ENCODE peak calls at places on chromosome 6, in seven cellular contexts. N, X, I, W, F, Y and G are unnamed samples.

GRCh38 chr6:34227656-34228421 is 8.8 kb upstream of the HMGA1 start:
- DNase-seq in F (no peak), Y (no peak), W (no peak), N (no peak), X (no peak), I (no peak), G (no peak)

GRCh38 chr6:150251566-150252186 is 108.8 kb downstream of the PPP1R14C start:
- DNase-seq in I (no peak), F (no peak), N (no peak), X (no peak), W (peak; percentile 37), Y (no peak), G (no peak)

GRCh38 chr6:88661136-88661535 is 302.3 kb downstream of the RNGTT start:
- DNase-seq in F (no peak), W (no peak), X (no peak), Y (no peak), I (no peak), N (no peak), G (no peak)

GRCh38 chr6:79985128-79985527 is 19.3 kb upstream of the TTK start:
- DNase-seq in X (no peak), Y (no peak), F (no peak), N (no peak), I (no peak), W (no peak), G (no peak)

GRCh38 chr6:152380993-152381898 is 255.9 kb downstream of the SYNE1 start:
- DNase-seq in W (peak; percentile 97), N (peak; percentile 41), Y (peak; percentile 54), I (peak; percentile 34), X (no peak), F (peak; percentile 98), G (peak; percentile 62)

GRCh38 chr6:2819115-2819514 is 22.5 kb downstream of the SERPINB1 start:
- DNase-seq in Y (no peak), I (no peak), W (no peak), X (no peak), F (no peak), N (no peak), G (no peak)

GRCh38 chr6:144809120-144809519 is 524.0 kb downstream of the UTRN start:
- DNase-seq in Y (no peak), W (peak; percentile 43), N (peak; percentile 44), F (no peak), I (no peak), X (no peak), G (no peak)

GRCh38 chr6:161359617-161359945 is 85.7 kb upstream of the AGPAT4 start:
- DNase-seq in X (no peak), N (no peak), F (no peak), Y (no peak), W (no peak), I (no peak), G (no peak)

GRCh38 chr6:17984822-17985660 is 2.4 kb downstream of the KIF13A start:
- DNase-seq in F (peak; percentile 40), I (no peak), W (peak; percentile 23), X (no peak), N (no peak), Y (no peak), G (no peak)

GRCh38 chr6:31826793-31827285 is 699 bp upstream of the HSPA1B start:
- DNase-seq in Y (peak; percentile 57), I (peak; percentile 45), X (no peak), W (no peak), F (peak; percentile 91), N (peak; percentile 81), G (peak; percentile 62)

GRCh38 chr6:37125779-37126553 is 44.0 kb upstream of the PIM1 start:
- DNase-seq in W (no peak), I (peak; percentile 72), Y (peak; percentile 94), N (no peak), X (no peak), F (no peak), G (peak; percentile 54)

GRCh38 chr6:37130704-37131103 is 39.2 kb upstream of the PIM1 start:
- DNase-seq in N (no peak), I (no peak), F (no peak), Y (no peak), X (no peak), W (peak; percentile 56), G (no peak)

GRCh38 chr6:37126554-37126906 is 43.4 kb upstream of the PIM1 start:
- DNase-seq in N (no peak), Y (no peak), X (no peak), F (no peak), I (no peak), W (no peak), G (no peak)

GRCh38 chr6:37126961-37127360 is 43.0 kb upstream of the PIM1 start:
- DNase-seq in X (no peak), N (no peak), I (no peak), W (no peak), Y (no peak), F (no peak), G (no peak)

DNA sequence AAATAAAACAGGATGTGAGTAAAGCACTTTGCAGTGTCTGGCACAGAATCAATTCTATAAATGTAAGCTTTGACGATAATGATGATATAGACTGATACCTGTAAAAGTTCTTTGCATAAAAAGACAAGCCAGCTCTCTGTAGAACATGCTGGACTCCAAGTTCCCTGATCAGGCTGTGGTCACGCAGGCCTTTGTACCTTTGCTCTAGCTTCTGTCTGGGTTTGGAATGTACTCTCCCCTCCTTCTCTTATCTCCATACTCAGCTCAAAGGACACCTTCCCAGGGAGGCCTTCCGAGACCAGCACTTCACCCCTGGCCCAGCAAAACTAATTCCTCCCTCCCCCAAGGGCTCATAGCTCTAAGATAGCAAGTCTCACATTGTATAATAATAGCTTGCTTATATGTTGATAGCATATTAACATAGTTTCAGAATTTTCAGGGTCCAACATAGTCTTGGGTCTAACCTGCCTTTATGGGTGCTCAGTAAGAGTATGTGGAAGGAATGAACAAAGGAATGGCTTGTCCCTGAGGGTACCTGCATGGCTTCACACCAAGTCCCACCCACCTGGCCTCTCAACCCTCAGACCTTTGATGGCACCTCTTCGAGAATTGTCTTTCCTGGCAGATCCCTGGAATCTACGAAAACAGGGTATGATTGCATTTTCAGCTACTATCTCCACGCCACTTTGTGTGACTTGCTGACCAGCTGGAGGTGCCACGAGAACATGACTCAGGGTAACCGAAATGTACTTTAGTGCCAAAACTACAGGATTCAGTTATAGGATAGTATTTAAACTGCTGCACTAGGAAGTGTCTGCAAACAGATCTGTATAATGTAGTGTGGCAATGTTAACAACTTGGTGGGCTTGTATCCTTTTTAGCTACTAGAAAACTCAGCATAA is 41.7 kb upstream of the PIM1 start:
- DNase-seq in X (no peak), W (peak; percentile 74), F (peak; percentile 78), N (no peak), I (no peak), Y (no peak), G (no peak)
- TF ChIP-seq CTCF in X (no peak), W (peak; percentile 13), F (no peak), N (no peak), I (no peak), Y (no peak), G (no peak)

GRCh38 chr6:133977983-133978895 is 25.2 kb downstream of the TBPL1 start:
- DNase-seq in N (peak; percentile 44), I (no peak), X (no peak), Y (no peak), W (peak; percentile 86), F (peak; percentile 86), G (no peak)

GRCh38 chr6:133972388-133972787 is 19.4 kb downstream of the TBPL1 start:
- DNase-seq in I (no peak), N (no peak), X (no peak), Y (no peak), F (no peak), W (no peak), G (no peak)

GRCh38 chr6:133969285-133969946 is 16.4 kb downstream of the TBPL1 start:
- DNase-seq in N (no peak), X (no peak), Y (no peak), F (no peak), W (no peak), I (no peak), G (no peak)

GRCh38 chr6:133971861-133972260 is 18.8 kb downstream of the TBPL1 start:
- DNase-seq in F (no peak), W (peak; percentile 36), X (no peak), I (no peak), N (no peak), Y (no peak), G (no peak)

GRCh38 chr6:133973109-133973971 is 20.3 kb downstream of the TBPL1 start:
- DNase-seq in X (no peak), I (no peak), Y (peak; percentile 58), W (peak; percentile 72), N (peak; percentile 42), F (peak; percentile 82), G (no peak)
- TF ChIP-seq CTCF in X (peak; percentile 92), I (peak; percentile 74), Y (peak; percentile 86), W (peak; percentile 80), N (peak; percentile 80), F (peak; percentile 61), G (peak; percentile 86)

GRCh38 chr6:85537055-85537494 is 56.6 kb downstream of the SNX14 start:
- DNase-seq in X (no peak), F (peak; percentile 33), W (peak; percentile 24), Y (no peak), I (no peak), N (peak; percentile 5), G (no peak)
- TF ChIP-seq CTCF in X (peak; percentile 88), F (peak; percentile 52), W (peak; percentile 46), Y (peak; percentile 72), I (peak; percentile 68), N (peak; percentile 74), G (peak; percentile 94)

DNA sequence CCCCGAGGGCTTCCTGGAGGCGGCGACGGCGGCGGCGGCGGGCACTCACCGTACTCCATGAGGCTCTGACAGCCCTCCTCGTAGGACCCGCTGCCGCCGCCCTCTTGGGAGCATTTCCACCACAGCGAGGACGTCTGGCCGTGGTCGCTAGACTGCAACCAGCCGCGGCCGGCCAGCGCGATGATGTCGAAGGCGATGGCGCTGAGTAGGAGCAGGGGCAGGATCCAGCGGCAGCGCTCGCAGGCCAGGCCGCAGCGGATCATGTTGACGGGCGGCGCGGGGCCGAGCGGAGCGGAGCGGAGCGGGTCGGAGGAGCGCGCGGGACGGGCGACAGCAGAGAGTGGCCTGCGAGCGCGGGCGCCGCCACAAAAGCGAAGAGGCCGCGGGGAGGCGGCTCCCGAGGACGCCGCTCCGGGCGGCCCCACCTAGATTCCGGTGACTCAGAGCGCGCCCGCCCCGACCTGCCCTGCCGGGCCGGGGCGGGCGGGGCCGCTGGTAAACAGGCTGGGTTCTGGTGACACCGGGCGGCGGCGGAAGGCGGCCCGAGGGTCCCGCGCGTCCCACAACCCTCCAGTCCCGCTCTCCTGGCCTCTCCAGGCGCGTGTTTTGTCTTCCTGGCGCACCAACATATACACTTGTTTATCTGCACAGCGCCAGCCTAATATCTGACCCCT is at the start of gene PERP:
- DNase-seq in W (peak; percentile 38), X (peak; percentile 30), N (peak; percentile 89), Y (peak; percentile 79), I (peak; percentile 76), F (peak; percentile 39), G (peak; percentile 53)
- TF ChIP-seq CTCF in W (no peak), X (no peak), N (peak; percentile 41), Y (no peak), I (no peak), F (no peak), G (no peak)

GRCh38 chr6:73798592-73798991 is 102.6 kb downstream of the CD109 start:
- DNase-seq in I (no peak), N (peak; percentile 58), W (peak; percentile 99), F (peak; percentile 99), X (no peak), Y (no peak), G (no peak)
- TF ChIP-seq CTCF in I (no peak), N (no peak), W (peak; percentile 77), F (peak; percentile 83), X (no peak), Y (no peak), G (no peak)